ENCODE peak calls at places on chromosome 9, in five cellular contexts. P is tibial nerve, K is kidney, O is H7, L is right atrium auricular region. Q is an unnamed sample. For H3K36me3, the result is how much of the 10 kb centered on the place peaks cover.

GRCh38 chr9:82105729-82106128 is 117.2 kb downstream of the SPATA31D1 start:
- DNase-seq in P (no peak), L (no peak), K (no peak), O (no peak), Q (no peak)

GRCh38 chr9:133484671-133485437 is 6.0 kb upstream of the SLC2A6 start:
- DNase-seq in O (peak), L (no peak), K (peak), P (no peak), Q (no peak)

GRCh38 chr9:98306384-98307145 is 51.1 kb upstream of the TBC1D2 start:
- DNase-seq in O (no peak), K (no peak), L (no peak), P (no peak), Q (no peak)

GRCh38 chr9:86408121-86408520 is 53.9 kb upstream of the TUT7 start:
- DNase-seq in K (no peak), P (no peak), O (no peak), L (no peak), Q (no peak)

GRCh38 chr9:33868430-33869000 is 51.6 kb downstream of the UBE2R2 start:
- DNase-seq in K (no peak), P (no peak), L (no peak), O (no peak), Q (no peak)

GRCh38 chr9:1989500-1989899 is 25.6 kb upstream of the SMARCA2 start:
- DNase-seq in O (no peak), K (no peak), P (no peak), L (no peak), Q (no peak)

GRCh38 chr9:97411440-97411788 is 482 bp upstream of the TDRD7 start:
- DNase-seq in O (no peak), L (no peak), P (no peak), K (no peak), Q (no peak)

GRCh38 chr9:76472925-76473324 is 13.9 kb downstream of the GCNT1 start:
- DNase-seq in O (no peak), L (no peak), K (no peak), P (no peak), Q (no peak)

GRCh38 chr9:125991886-125992529 is 244.8 kb downstream of the PBX3 start:
- DNase-seq in L (no peak), P (no peak), K (peak), O (peak), Q (no peak)

GRCh38 chr9:7259544-7260241 is 501.9 kb downstream of the KDM4C start:
- DNase-seq in O (peak), K (no peak), L (no peak), P (no peak), Q (no peak)

GRCh38 chr9:16824545-16825041 is 45.9 kb downstream of the BNC2 start:
- DNase-seq in K (no peak), L (no peak), P (no peak), O (peak), Q (no peak)

GRCh38 chr9:105216440-105217178 is 27.8 kb upstream of the SLC44A1 start:
- DNase-seq in K (no peak), P (no peak), O (no peak), L (no peak), Q (no peak)

GRCh38 chr9:70135176-70135575 is 91.5 kb downstream of the MAMDC2 start:
- DNase-seq in K (no peak), P (no peak), O (no peak), L (no peak), Q (no peak)

GRCh38 chr9:100379862-100380261 is 27.1 kb upstream of the TEX10 start:
- DNase-seq in O (no peak), L (no peak), K (no peak), P (no peak), Q (no peak)

GRCh38 chr9:69546265-69546664 is 125.9 kb downstream of the APBA1 start:
- DNase-seq in K (no peak), L (no peak), P (no peak), O (peak), Q (no peak)

GRCh38 chr9:69472101-69472625 is 147.1 kb downstream of the ENTREP1 start:
- DNase-seq in L (no peak), K (no peak), O (no peak), P (no peak), Q (no peak)

GRCh38 chr9:78559449-78559885 is 262.5 kb downstream of the PSAT1 start:
- DNase-seq in P (no peak), K (no peak), L (no peak), O (no peak), Q (no peak)

GRCh38 chr9:82781965-82782392 is 281.0 kb downstream of the RASEF start:
- DNase-seq in P (no peak), K (no peak), O (no peak), L (no peak), Q (no peak)

GRCh38 chr9:118652258-118652657 is 717.0 kb downstream of the BRINP1 start:
- DNase-seq in P (no peak), O (no peak), K (no peak), L (no peak), Q (no peak)

GRCh38 chr9:10875752-10876151 is 262.9 kb upstream of the PTPRD start:
- DNase-seq in K (no peak), L (no peak), O (no peak), P (no peak), Q (no peak)

GRCh38 chr9:87309236-87309635 is 188.4 kb upstream of the DAPK1 start:
- DNase-seq in P (no peak), K (no peak), O (no peak), L (no peak), Q (no peak)

GRCh38 chr9:133224762-133225161 is 15.7 kb upstream of the OBP2B start:
- DNase-seq in O (peak), P (no peak), L (no peak), K (no peak), Q (no peak)

GRCh38 chr9:23638837-23639426 is 187.1 kb downstream of the ELAVL2 start:
- DNase-seq in K (no peak), P (no peak), L (no peak), O (no peak), Q (no peak)

GRCh38 chr9:84500218-84500617 is 159.7 kb upstream of the SLC28A3 start:
- DNase-seq in K (no peak), L (no peak), P (no peak), O (no peak), Q (no peak)

GRCh38 chr9:23725279-23725946 is 100.6 kb downstream of the ELAVL2 start:
- DNase-seq in L (no peak), P (no peak), O (no peak), K (no peak), Q (no peak)

GRCh38 chr9:68793605-68794343 is 88.7 kb downstream of the PIP5K1B start:
- DNase-seq in O (no peak), K (no peak), P (no peak), L (no peak), Q (no peak)

GRCh38 chr9:95516221-95516735 is 493 bp downstream of the PTCH1 start:
- DNase-seq in K (peak), O (peak), P (no peak), L (no peak), Q (no peak)

GRCh38 chr9:124322618-124323432 is 65.1 kb downstream of the NEK6 start:
- DNase-seq in K (no peak), L (no peak), P (no peak), O (no peak), Q (no peak)

GRCh38 chr9:124323904-124324303 is 66.2 kb downstream of the NEK6 start:
- DNase-seq in P (no peak), O (no peak), K (no peak), L (no peak), Q (no peak)

GRCh38 chr9:124320062-124320973 is 62.6 kb downstream of the NEK6 start:
- DNase-seq in O (peak), L (peak), K (no peak), P (peak), Q (peak)

GRCh38 chr9:124321935-124322334 is 64.2 kb downstream of the NEK6 start:
- DNase-seq in K (no peak), L (no peak), O (no peak), P (no peak), Q (no peak)

DNA sequence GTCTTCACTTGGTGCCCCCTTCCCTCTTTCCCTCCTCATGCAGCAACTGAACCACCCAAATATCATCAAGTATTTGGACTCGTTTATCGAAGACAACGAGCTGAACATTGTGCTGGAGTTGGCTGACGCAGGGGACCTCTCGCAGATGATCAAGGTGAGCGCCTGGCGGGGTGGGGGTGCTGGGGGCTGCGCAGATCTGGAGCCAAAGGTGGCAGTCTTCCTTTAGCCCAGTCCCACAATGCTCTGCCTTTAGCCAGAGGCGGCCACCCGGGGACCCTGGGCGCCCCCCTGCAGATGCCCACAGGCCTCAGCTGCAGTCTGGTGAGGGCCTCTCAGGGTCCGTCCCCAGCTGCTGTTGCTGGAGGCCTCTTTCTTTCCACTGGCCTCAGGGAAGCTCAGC is 63.7 kb downstream of the NEK6 start:
- DNase-seq in O (no peak), P (no peak), L (no peak), K (no peak), Q (no peak)
- H3K36me3 ChIP-seq in O (under half), P (under half), L (under half), K (under half), Q (under half)

DNA sequence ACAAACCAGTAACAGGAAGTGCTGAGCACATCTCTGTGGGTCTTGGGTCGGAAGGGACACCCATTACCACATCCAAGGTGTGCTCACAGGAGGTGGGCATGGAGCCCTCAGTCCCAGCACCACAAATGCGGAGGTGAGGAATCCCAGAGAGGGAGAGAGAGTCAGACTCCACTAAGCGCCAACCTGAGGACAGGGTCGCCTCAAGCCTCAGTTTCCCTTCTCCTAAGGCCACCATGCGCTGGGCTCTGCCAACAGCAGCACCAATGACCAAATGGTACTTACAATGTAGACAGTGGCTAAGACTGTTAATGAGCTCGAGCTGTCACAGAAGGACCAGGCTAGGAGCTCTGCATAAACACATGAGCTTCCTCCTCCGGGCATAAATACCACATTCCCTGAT is 43.1 kb downstream of the BICD2 start:
- DNase-seq in O (no peak), P (no peak), L (peak), K (no peak), Q (no peak)
- H3K36me3 ChIP-seq in O (under half), P (under half), L (half or more), K (under half), Q (half or more)

GRCh38 chr9:35687306-35687705 is 2.4 kb downstream of the TPM2 start:
- DNase-seq in L (no peak), K (no peak), O (peak), P (no peak), Q (no peak)
- H3K36me3 ChIP-seq in L (under half), K (under half), O (under half), P (under half), Q (under half)

DNA sequence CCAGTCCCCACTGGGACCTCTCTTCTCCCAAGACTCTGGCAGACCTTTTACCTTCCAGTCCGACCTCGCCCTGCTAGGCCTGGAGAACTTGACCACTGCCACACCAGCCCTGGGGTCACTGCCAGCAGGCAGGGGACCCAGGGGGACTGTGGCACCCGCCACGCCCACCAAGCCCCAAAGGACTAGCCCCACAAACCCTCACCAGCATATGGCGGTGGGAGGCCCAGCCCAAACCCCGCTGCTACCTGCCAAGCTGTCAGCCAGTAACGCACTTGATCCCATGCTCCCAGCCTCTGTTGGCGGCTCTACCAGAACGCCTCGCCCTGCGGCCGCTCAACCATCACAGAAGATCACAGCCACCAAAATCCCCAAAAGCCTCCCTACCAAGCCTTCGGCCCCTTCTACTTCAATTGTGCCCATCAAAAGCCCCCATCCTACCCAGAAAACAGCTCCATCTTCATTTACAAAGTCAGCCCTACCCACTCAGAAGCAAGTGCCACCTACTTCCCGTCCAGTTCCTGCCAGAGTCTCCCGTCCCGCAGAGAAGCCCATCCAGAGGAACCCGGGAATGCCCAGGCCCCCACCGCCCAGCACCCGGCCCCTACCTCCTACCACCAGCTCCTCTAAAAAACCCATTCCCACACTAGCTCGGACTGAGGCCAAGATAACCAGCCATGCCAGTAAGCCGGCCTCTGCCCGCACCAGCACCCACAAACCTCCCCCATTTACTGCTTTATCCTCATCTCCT is 13.1 kb downstream of the COL27A1 start:
- DNase-seq in P (no peak), K (peak), O (no peak), L (no peak), Q (no peak)
- H3K36me3 ChIP-seq in P (under half), K (under half), O (under half), L (under half), Q (under half)

GRCh38 chr9:136405481-136405880 is 4.9 kb downstream of the ENTR1 start:
- DNase-seq in K (no peak), L (no peak), O (no peak), P (no peak), Q (no peak)

GRCh38 chr9:136403538-136403914 is 3.6 kb upstream of the SNAPC4 start:
- DNase-seq in O (no peak), L (no peak), P (no peak), K (no peak), Q (no peak)

GRCh38 chr9:136404801-136405136 is 4.8 kb upstream of the SNAPC4 start:
- DNase-seq in K (no peak), L (no peak), O (no peak), P (no peak), Q (no peak)

GRCh38 chr9:136402067-136402466 is 2.1 kb upstream of the SNAPC4 start:
- DNase-seq in P (no peak), O (no peak), K (no peak), L (no peak), Q (no peak)

GRCh38 chr9:136403915-136404800 is 4.2 kb upstream of the SNAPC4 start:
- DNase-seq in P (no peak), L (no peak), K (no peak), O (no peak), Q (no peak)
- H3K36me3 ChIP-seq in P (under half), L (under half), K (under half), O (under half), Q (under half)

GRCh38 chr9:137152844-137153405 is 14.0 kb downstream of the GRIN1 start:
- DNase-seq in O (no peak), K (no peak), P (no peak), L (no peak), Q (no peak)
- H3K36me3 ChIP-seq in O (under half), K (under half), P (under half), L (under half), Q (under half)

GRCh38 chr9:130610862-130611689 is 31.7 kb downstream of the FUBP3 start:
- DNase-seq in K (no peak), P (no peak), L (no peak), O (no peak), Q (no peak)
- H3K36me3 ChIP-seq in K (under half), P (under half), L (under half), O (under half), Q (under half)